ENCODE peak calls at places on chromosomes 7 and 10, in nine cellular contexts. V is prostate gland, X is Panc1, N is HCT116, Y is SK-N-SH, J is endothelial cell of umbilical vein, D is upper lobe of left lung, O is spleen, P is sigmoid colon. U is an unnamed sample.

GRCh38 chr7:157715938-157716280 is 379.1 kb downstream of the DNAJB6 start:
- DNase-seq in V (no peak), X (no peak), N (no peak), Y (no peak), J (no peak), D (no peak), O (no peak), P (peak), U (no peak)

GRCh38 chr10:60901561-60902235 is 42.3 kb downstream of the RHOBTB1 start:
- DNase-seq in V (no peak), X (no peak), N (no peak), Y (peak), J (peak), D (no peak), O (peak), P (no peak), U (no peak)

GRCh38 chr10:91247360-91248111 is 27.1 kb downstream of the PCGF5 start:
- DNase-seq in V (no peak), X (no peak), N (no peak), Y (no peak), J (peak), D (no peak), O (no peak), P (no peak), U (no peak)

GRCh38 chr7:79529896-79530235 is 76.4 kb upstream of the MAGI2 start:
- DNase-seq in V (no peak), X (no peak), N (no peak), Y (no peak), J (no peak), D (no peak), O (no peak), P (no peak), U (no peak)

GRCh38 chr7:35793225-35793579 is 7.7 kb upstream of the SEPTIN7 start:
- DNase-seq in V (no peak), X (no peak), N (no peak), Y (no peak), J (no peak), D (no peak), O (no peak), P (no peak), U (no peak)

GRCh38 chr10:31583358-31583757 is 264.3 kb downstream of the ZEB1 start:
- DNase-seq in V (no peak), X (no peak), N (no peak), Y (no peak), J (no peak), D (no peak), O (peak), P (no peak), U (no peak)

GRCh38 chr10:67837519-67838314 is at the start of gene DNAJC12:
- DNase-seq in V (peak), X (no peak), N (peak), Y (peak), J (peak), D (no peak), O (no peak), P (no peak), U (no peak)

GRCh38 chr7:80721880-80722595 is 83.6 kb downstream of the CD36 start:
- DNase-seq in V (no peak), X (peak), N (peak), Y (no peak), J (peak), D (no peak), O (no peak), P (no peak), U (no peak)

GRCh38 chr7:66313913-66314568 is 108.9 kb downstream of the TPST1 start:
- DNase-seq in V (no peak), X (no peak), N (no peak), Y (no peak), J (no peak), D (no peak), O (no peak), P (no peak), U (no peak)

DNA sequence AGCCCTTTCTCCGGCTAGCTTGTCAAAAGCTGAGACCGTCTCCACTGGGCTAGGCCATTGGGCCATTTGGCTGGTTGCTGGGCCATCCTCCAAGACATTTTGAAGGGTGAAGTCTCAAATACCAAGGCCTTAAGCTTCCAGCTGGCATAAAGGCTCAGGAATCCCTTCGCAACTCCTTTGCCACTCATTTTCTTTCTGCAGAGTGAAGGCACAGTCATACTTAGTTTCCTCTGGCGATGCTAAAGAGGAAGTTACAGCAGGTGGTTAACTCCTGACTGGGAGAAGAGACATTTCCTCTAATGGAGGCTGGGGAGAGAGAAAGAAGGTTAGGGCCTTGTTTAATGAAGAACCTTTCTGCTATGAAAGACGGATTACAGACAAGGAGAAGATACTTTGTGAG is 4.8 kb upstream of the REPIN1 start:
- DNase-seq in V (no peak), X (no peak), N (no peak), Y (no peak), J (peak), D (no peak), O (no peak), P (no peak), U (no peak)
- TF ChIP-seq POLR2AphosphoS5 in V (no peak), X (no peak), N (no peak), Y (no peak), J (no peak), D (no peak), O (no peak), P (no peak), U (no peak)

DNA sequence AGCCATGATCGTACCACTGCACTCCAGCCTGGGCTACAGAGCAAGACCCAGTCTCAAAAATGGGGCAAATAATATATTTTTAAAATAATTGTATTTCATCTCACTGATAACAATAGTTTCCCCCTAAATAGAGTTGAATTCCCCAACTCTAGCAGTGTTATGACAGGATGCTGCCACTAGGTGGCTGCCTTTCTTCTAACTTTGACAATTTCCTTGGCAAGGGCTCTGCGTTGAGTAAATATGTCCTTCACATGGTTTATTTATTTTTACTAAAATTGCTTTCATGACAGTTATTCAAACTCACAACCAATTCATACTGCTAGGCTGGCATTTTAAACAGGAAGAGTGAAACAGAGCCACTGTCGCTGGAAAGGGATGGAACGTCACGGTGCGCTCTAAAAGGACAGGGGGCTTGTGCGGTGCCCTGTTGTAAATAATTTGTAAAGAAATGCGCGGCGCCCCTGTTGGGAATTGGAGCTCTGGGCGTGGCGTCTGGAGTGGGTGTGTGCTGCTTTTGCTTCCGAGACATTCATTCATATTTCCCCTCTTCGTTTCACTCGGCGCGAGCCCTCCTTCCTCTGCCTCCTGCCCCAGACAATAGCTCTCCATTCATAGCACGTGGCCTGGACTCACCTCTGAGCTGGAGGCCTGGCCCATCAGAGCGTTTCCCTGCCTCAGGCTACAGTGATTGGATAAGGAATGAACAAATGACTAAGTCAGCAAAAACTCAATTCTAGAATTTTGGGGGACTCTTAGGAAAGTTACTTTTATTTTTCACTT is 20.5 kb upstream of the PITRM1 start:
- DNase-seq in V (peak), X (no peak), N (peak), Y (peak), J (peak), D (no peak), O (no peak), P (no peak), U (peak)
- H3K4me3 ChIP-seq in V (no peak), X (no peak), N (no peak), Y (no peak), J (peak), D (peak), O (no peak), P (peak), U (no peak)

GRCh38 chr7:151059362-151060112 is at the start of gene SLC4A2:
- DNase-seq in V (peak), X (no peak), N (no peak), Y (peak), J (peak), D (peak), O (peak), P (peak), U (peak)
- TF ChIP-seq CTCF in V (peak), X (no peak), N (peak), Y (peak), J (peak), D (peak), O (peak), P (no peak), U (peak)

DNA sequence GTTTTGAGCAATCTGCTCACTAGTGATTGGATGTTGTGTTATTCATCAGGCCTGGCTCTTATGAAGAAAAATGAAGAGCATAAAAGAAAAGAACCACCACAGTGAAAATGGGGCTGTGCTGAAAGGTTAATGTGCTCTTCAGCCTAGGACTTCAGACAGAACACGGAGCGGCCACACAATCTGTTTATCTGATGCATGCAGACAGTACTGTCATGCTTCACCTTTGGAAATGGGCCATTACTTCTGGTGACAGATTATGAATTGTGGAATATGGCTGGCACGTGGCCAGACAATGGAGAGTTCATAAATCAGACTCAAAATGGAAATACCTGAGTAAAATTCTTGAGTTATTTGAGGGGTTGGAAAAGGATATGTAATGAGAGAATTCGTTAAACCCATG is 86.0 kb upstream of the NOBOX start:
- DNase-seq in V (no peak), X (no peak), N (no peak), Y (no peak), J (no peak), D (no peak), O (no peak), P (no peak), U (no peak)
- TF ChIP-seq POLR2AphosphoS5 in V (no peak), X (no peak), N (no peak), Y (no peak), J (no peak), D (no peak), O (no peak), P (no peak), U (no peak)

GRCh38 chr10:68870061-68870460 is 31.1 kb upstream of the DDX50 start:
- DNase-seq in V (no peak), X (no peak), N (no peak), Y (no peak), J (no peak), D (no peak), O (no peak), P (no peak), U (no peak)

GRCh38 chr10:68871731-68872342 is 29.3 kb upstream of the DDX50 start:
- DNase-seq in V (peak), X (no peak), N (no peak), Y (peak), J (no peak), D (no peak), O (no peak), P (no peak), U (no peak)

GRCh38 chr10:68870545-68871104 is 30.5 kb upstream of the DDX50 start:
- DNase-seq in V (no peak), X (no peak), N (no peak), Y (no peak), J (no peak), D (no peak), O (no peak), P (no peak), U (no peak)

GRCh38 chr10:68869623-68870022 is 31.5 kb upstream of the DDX50 start:
- DNase-seq in V (no peak), X (no peak), N (no peak), Y (no peak), J (no peak), D (no peak), O (no peak), P (no peak), U (no peak)

DNA sequence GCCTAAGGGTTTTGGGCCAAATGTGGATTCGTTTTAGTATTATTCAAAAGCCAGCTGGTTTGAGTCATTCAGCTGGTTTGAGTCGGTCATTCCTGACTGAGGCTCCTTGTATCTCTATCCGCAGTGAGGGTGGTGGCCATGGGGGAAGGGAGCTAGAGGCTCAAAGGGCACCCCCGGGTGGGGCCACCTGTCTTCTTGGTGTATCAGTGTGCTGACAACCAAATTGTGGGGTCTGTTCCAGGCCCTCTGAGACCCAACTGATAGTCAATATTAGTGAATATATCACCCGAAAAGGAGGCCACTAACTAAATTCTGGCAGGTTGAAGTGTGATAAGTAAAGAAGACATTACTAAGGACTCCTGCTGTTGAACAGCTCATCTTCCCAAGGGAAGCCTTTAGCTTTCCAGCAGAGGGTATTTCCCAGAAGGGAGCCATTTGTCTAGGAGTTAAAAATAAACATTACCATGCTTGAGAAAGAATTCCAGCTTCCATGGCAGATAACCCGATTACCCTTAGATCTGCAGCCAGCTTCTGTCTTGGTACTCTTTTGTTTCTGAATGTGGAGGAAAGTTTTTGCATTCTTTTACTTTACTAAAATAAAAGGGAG is 29.9 kb upstream of the DDX50 start:
- DNase-seq in V (no peak), X (no peak), N (no peak), Y (no peak), J (no peak), D (no peak), O (no peak), P (no peak), U (no peak)
- H3K4me3 ChIP-seq in V (no peak), X (no peak), N (no peak), Y (no peak), J (no peak), D (no peak), O (no peak), P (no peak), U (no peak)

GRCh38 chr10:94644352-94644751 is 39.2 kb upstream of the CYP2C18 start:
- DNase-seq in V (no peak), X (no peak), N (no peak), Y (no peak), J (no peak), D (no peak), O (no peak), P (no peak), U (no peak)

GRCh38 chr10:94640562-94640961 is 43.0 kb upstream of the CYP2C18 start:
- DNase-seq in V (no peak), X (no peak), N (no peak), Y (peak), J (no peak), D (no peak), O (no peak), P (no peak), U (no peak)

GRCh38 chr10:94645285-94645684 is 38.2 kb upstream of the CYP2C18 start:
- DNase-seq in V (no peak), X (no peak), N (no peak), Y (peak), J (no peak), D (no peak), O (no peak), P (no peak), U (no peak)

GRCh38 chr10:94641480-94641879 is 42.0 kb upstream of the CYP2C18 start:
- DNase-seq in V (no peak), X (no peak), N (no peak), Y (no peak), J (no peak), D (no peak), O (no peak), P (no peak), U (no peak)

DNA sequence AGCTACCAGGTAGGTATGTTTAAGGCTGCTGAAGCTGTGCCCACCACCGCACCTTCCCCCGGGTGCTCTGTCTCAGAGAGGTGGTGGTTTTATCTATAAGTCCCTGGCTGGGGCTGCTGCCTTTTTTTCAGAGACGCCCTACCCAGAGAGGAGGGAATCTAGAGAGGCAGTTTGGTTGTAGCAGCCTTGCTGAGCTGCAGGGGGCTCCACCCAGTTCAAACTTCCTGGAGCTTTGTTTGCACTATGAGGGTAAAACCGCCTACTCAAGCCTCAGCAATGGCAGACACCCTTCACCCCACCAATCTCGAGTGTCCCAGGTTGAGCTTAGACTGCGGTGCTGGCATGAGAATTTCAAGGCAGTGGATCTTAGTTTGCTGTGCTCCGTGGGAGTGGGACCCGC is 43.6 kb upstream of the CYP2C18 start:
- DNase-seq in V (no peak), X (no peak), N (no peak), Y (no peak), J (no peak), D (no peak), O (no peak), P (no peak), U (no peak)
- TF ChIP-seq CTCF in V (no peak), X (no peak), N (peak), Y (no peak), J (no peak), D (no peak), O (no peak), P (no peak), U (no peak)